ENCODE peak calls at places on chromosomes 3 and 15, in six cellular contexts. M is lower lobe of right lung, Z is mammary epithelial cell, G is psoas muscle, S is fibroblast of mammary gland, K is A673. I is an unnamed sample.

GRCh38 chr3:170295586-170295985 is 61.9 kb upstream of the SKIL start:
- DNase-seq in S (no peak), Z (no peak), G (no peak), K (no peak), M (no peak), I (no peak)

GRCh38 chr3:181567446-181568075 is 144.2 kb upstream of the SOX2 start:
- DNase-seq in Z (peak), S (peak), M (no peak), K (no peak), G (no peak), I (no peak)

GRCh38 chr3:17642474-17642873 is 100.0 kb downstream of the TBC1D5 start:
- DNase-seq in Z (no peak), G (no peak), K (no peak), S (peak), M (no peak), I (no peak)

GRCh38 chr3:46982581-46982980 is 3.1 kb downstream of the NBEAL2 start:
- DNase-seq in S (no peak), M (peak), Z (no peak), K (no peak), G (no peak), I (no peak)

GRCh38 chr15:68484696-68485400 is 52.9 kb upstream of the ITGA11 start:
- DNase-seq in K (no peak), Z (no peak), S (peak), G (peak), M (no peak), I (no peak)

GRCh38 chr3:191417457-191417729 is 43.6 kb upstream of the PYDC2 start:
- DNase-seq in Z (no peak), M (no peak), K (no peak), S (no peak), G (no peak), I (no peak)

GRCh38 chr15:90857337-90857736 is 11.1 kb upstream of the FURIN start:
- DNase-seq in S (no peak), G (no peak), Z (no peak), K (no peak), M (no peak), I (no peak)

GRCh38 chr15:28097656-28098359 is 1.3 kb downstream of the OCA2 start:
- DNase-seq in Z (no peak), S (no peak), M (no peak), K (no peak), G (no peak), I (no peak)

GRCh38 chr3:38477057-38477820 is 18.9 kb upstream of the EXOG start:
- DNase-seq in S (no peak), K (no peak), M (no peak), Z (no peak), G (no peak), I (no peak)

GRCh38 chr15:60781211-60781713 is 302.3 kb upstream of the ICE2 start:
- DNase-seq in K (no peak), Z (no peak), M (no peak), S (no peak), G (no peak), I (no peak)

GRCh38 chr3:53495091-53495517 is 693 bp downstream of the CACNA1D start:
- DNase-seq in S (no peak), K (no peak), Z (no peak), G (no peak), M (no peak), I (no peak)

GRCh38 chr3:197516517-197516889 is 39.3 kb downstream of the BDH1 start:
- DNase-seq in S (peak), M (peak), G (no peak), Z (peak), K (no peak), I (no peak)

GRCh38 chr15:74793135-74794028 is 11.5 kb downstream of the CSK start:
- DNase-seq in Z (no peak), M (no peak), S (no peak), G (no peak), K (peak), I (no peak)

GRCh38 chr15:52031542-52031941 is 12.5 kb downstream of the MAPK6 start:
- DNase-seq in K (no peak), Z (peak), G (no peak), S (peak), M (no peak), I (no peak)

GRCh38 chr3:128076783-128077624 is 24.8 kb downstream of the SEC61A1 start:
- DNase-seq in Z (no peak), K (peak), S (no peak), M (peak), G (peak), I (no peak)

GRCh38 chr3:127107491-127108375 is 85.2 kb upstream of the PRR23E start:
- DNase-seq in S (no peak), M (no peak), G (no peak), K (no peak), Z (no peak), I (no peak)

GRCh38 chr15:93706881-93707280 is 524.5 kb upstream of the MCTP2 start:
- DNase-seq in S (no peak), K (no peak), M (no peak), G (no peak), Z (no peak), I (no peak)

GRCh38 chr3:50100956-50101845 is 12.5 kb downstream of the RBM5 start:
- DNase-seq in K (peak), Z (no peak), G (no peak), S (peak), M (no peak), I (no peak)

GRCh38 chr3:43401171-43401570 is 114.8 kb downstream of the SNRK start:
- DNase-seq in K (no peak), Z (no peak), G (no peak), S (no peak), M (no peak), I (no peak)

GRCh38 chr15:80093854-80094418 is 34.5 kb downstream of the ZFAND6 start:
- DNase-seq in Z (peak), S (peak), G (peak), M (peak), K (peak), I (no peak)

GRCh38 chr3:189365609-189366564 is 194.1 kb downstream of the TPRG1 start:
- DNase-seq in M (no peak), S (no peak), K (no peak), G (no peak), Z (no peak), I (no peak)

GRCh38 chr3:141294848-141295247 is 63.2 kb downstream of the PXYLP1 start:
- DNase-seq in S (peak), M (no peak), Z (peak), K (no peak), G (no peak), I (no peak)

GRCh38 chr3:20760981-20761380 is 575.0 kb upstream of the SGO1 start:
- DNase-seq in Z (no peak), G (no peak), K (no peak), M (no peak), S (peak), I (no peak)

GRCh38 chr3:65883614-65884013 is 155.1 kb downstream of the MAGI1 start:
- DNase-seq in Z (no peak), M (no peak), S (no peak), G (no peak), K (no peak), I (no peak)

GRCh38 chr15:40031300-40031699 is 7.7 kb downstream of the SRP14 start:
- DNase-seq in M (no peak), K (no peak), G (no peak), Z (no peak), S (no peak), I (no peak)

GRCh38 chr15:90873998-90874605 is 5.7 kb downstream of the FURIN start:
- DNase-seq in G (no peak), S (no peak), Z (no peak), M (peak), K (no peak), I (no peak)

GRCh38 chr15:99359760-99360159 is 108.5 kb downstream of the LRRC28 start:
- DNase-seq in Z (no peak), G (no peak), M (no peak), K (no peak), S (no peak), I (no peak)

GRCh38 chr15:50879016-50879415 is 29.5 kb upstream of the AP4E1 start:
- DNase-seq in S (no peak), M (no peak), G (no peak), Z (no peak), K (no peak), I (peak)

GRCh38 chr15:50872832-50873231 is 35.7 kb upstream of the AP4E1 start:
- DNase-seq in S (no peak), Z (no peak), K (no peak), G (no peak), M (no peak), I (no peak)

GRCh38 chr15:50876989-50877360 is 31.5 kb upstream of the AP4E1 start:
- DNase-seq in Z (peak), G (no peak), K (peak), S (peak), M (no peak), I (peak)

GRCh38 chr15:50873935-50874353 is 34.5 kb upstream of the AP4E1 start:
- DNase-seq in G (no peak), M (no peak), S (no peak), Z (no peak), K (no peak), I (no peak)

GRCh38 chr15:50876260-50876988 is 32.1 kb upstream of the AP4E1 start:
- DNase-seq in M (no peak), K (no peak), Z (no peak), G (no peak), S (no peak), I (no peak)
- H3K4me3 ChIP-seq in M (peak), K (peak), Z (peak), G (peak), S (peak), I (peak)

GRCh38 chr3:194423317-194423716 is 24.3 kb upstream of the GP5 start:
- DNase-seq in G (no peak), Z (no peak), S (peak), K (no peak), M (no peak), I (no peak)

GRCh38 chr3:194424953-194425352 is 25.9 kb upstream of the GP5 start:
- DNase-seq in G (no peak), Z (no peak), M (no peak), K (no peak), S (no peak), I (no peak)

GRCh38 chr3:194425399-194425798 is 26.3 kb upstream of the GP5 start:
- DNase-seq in K (no peak), G (no peak), M (no peak), S (no peak), Z (no peak), I (no peak)

GRCh38 chr3:194422188-194422587 is 23.1 kb upstream of the GP5 start:
- DNase-seq in S (peak), M (no peak), G (no peak), Z (no peak), K (no peak), I (no peak)

GRCh38 chr3:194424373-194424772 is 25.3 kb upstream of the GP5 start:
- DNase-seq in S (no peak), M (no peak), K (no peak), G (no peak), Z (no peak), I (no peak)
- H3K4me3 ChIP-seq in S (no peak), M (no peak), K (no peak), G (no peak), Z (no peak), I (no peak)

DNA sequence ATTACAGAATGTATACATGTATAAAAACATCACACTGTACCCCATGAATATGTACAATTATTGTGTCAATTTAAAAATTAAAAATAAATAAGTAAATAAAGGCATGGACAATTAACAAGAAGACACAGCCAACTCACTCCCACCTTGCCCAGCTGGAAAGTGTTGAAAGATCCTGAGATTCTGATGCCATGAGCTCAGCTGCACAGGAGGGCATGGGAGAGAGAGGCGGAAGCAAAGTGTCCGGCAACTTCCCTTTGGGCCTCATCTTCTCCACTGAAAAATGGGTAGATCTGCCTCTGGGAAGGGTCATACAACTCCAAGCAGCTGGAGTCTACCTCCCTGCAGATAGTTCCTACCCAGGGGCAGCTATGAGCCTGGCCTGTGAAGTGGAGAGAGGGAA is 277.3 kb downstream of the UACA start:
- DNase-seq in M (no peak), Z (no peak), S (no peak), G (no peak), K (no peak), I (no peak)
- H3K4me3 ChIP-seq in M (no peak), Z (no peak), S (no peak), G (no peak), K (no peak), I (no peak)

DNA sequence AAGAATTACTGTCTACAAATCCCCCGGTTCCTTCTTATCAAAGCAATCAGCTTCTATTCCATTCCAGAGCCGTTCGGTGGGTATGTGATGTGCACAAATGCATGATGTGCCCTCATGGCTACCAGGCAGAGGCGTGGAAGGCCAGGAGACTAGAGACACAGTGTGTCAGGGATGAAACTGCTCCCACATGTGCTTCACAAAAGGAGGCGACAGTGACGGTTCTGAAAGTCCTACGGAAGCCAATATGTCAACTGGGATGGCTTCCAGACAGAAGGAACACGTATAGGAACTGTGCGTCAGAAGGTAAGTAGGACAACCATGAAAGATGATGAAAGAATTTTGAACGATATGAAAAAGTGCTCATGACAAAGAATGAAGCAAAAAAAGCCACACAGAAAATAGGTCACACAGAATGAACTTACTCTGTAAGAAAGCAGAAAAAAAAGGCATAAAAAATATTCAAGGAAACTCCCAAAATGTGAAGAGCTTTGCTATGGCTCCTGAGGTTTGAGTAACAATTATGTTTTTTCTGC is 34.1 kb downstream of the GLB1 start:
- DNase-seq in Z (no peak), K (no peak), M (no peak), S (peak), G (no peak), I (no peak)
- H3K4me3 ChIP-seq in Z (no peak), K (no peak), M (no peak), S (no peak), G (no peak), I (no peak)

GRCh38 chr15:70142322-70143191 is 44.8 kb upstream of the TLE3 start:
- DNase-seq in M (peak), S (peak), K (peak), G (peak), Z (no peak), I (no peak)
- H3K4me3 ChIP-seq in M (no peak), S (no peak), K (no peak), G (no peak), Z (no peak), I (no peak)

GRCh38 chr3:13335503-13335902 is 84.6 kb downstream of the NUP210 start:
- DNase-seq in G (no peak), S (no peak), M (no peak), K (no peak), Z (no peak), I (no peak)

GRCh38 chr3:13333236-13333897 is 86.8 kb downstream of the NUP210 start:
- DNase-seq in K (no peak), G (no peak), M (no peak), S (no peak), Z (no peak), I (no peak)

GRCh38 chr3:13335062-13335461 is 85.1 kb downstream of the NUP210 start:
- DNase-seq in K (no peak), Z (no peak), M (no peak), S (no peak), G (no peak), I (no peak)

GRCh38 chr3:13332158-13332557 is 88.0 kb downstream of the NUP210 start:
- DNase-seq in Z (no peak), G (no peak), K (no peak), M (no peak), S (no peak), I (peak)

GRCh38 chr3:13332740-13333139 is 87.4 kb downstream of the NUP210 start:
- DNase-seq in M (no peak), G (no peak), Z (no peak), S (no peak), K (no peak), I (no peak)
- H3K4me3 ChIP-seq in M (no peak), G (no peak), Z (no peak), S (no peak), K (no peak), I (no peak)

GRCh38 chr3:71425491-71426071 is 157.9 kb downstream of the FOXP1 start:
- DNase-seq in G (no peak), K (no peak), Z (peak), M (no peak), S (peak), I (no peak)

GRCh38 chr3:71429610-71429988 is 153.9 kb downstream of the FOXP1 start:
- DNase-seq in S (no peak), Z (no peak), G (no peak), K (no peak), M (no peak), I (no peak)

GRCh38 chr3:71432044-71432970 is 151.2 kb downstream of the FOXP1 start:
- DNase-seq in K (no peak), Z (no peak), G (no peak), M (no peak), S (no peak), I (no peak)

GRCh38 chr3:71430941-71431552 is 152.5 kb downstream of the FOXP1 start:
- DNase-seq in S (no peak), Z (peak), G (no peak), K (no peak), M (no peak), I (no peak)

GRCh38 chr3:71428841-71429609 is 154.5 kb downstream of the FOXP1 start:
- DNase-seq in Z (peak), M (peak), G (no peak), S (peak), K (no peak), I (no peak)
- H3K4me3 ChIP-seq in Z (peak), M (peak), G (peak), S (no peak), K (no peak), I (no peak)

GRCh38 chr3:9780920-9781319 is 11.2 kb upstream of the CAMK1 start:
- DNase-seq in M (no peak), S (no peak), K (no peak), G (no peak), Z (no peak), I (no peak)

GRCh38 chr3:9780451-9780797 is 10.7 kb upstream of the CAMK1 start:
- DNase-seq in K (no peak), Z (no peak), M (no peak), S (no peak), G (no peak), I (no peak)

GRCh38 chr3:9779197-9779596 is 9.4 kb upstream of the CAMK1 start:
- DNase-seq in M (no peak), K (no peak), Z (no peak), G (no peak), S (no peak), I (no peak)

GRCh38 chr3:9778518-9779129 is 8.9 kb upstream of the CAMK1 start:
- DNase-seq in G (no peak), K (no peak), S (peak), M (no peak), Z (no peak), I (no peak)

DNA sequence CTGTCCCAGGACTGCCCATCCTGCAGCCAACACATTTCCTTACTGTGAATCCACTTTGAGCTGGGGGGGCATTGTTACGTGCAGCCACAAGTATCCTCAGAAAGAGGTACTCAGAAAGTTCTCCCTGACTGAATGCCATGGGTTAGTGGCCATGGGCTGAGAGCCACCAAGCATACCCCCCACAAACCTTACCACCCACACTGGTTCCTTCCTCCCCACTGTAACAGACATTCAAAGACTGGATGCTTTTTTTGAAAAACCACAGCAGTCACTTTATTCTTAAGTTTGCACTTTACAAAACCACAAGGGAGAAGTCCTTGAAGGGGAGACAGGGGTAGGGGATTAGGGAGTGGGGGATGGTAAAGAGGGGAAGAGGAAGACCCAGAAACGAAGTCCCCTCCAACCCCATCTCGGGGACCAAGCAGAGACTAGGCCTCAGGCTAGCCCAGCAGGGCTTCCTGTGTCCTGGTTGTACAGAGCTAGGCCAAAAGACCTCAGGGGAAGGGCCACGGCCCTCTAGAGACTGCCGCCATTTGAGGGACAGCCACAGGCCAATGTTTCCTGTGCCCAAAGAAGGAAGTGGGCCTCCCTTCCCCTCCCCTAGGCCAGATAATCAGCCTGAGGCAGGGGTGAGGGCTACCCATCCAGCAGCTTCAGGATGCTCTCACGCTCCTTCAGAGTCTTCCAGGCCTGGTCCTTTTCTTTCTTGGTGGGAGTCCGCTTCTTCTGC is 10.1 kb upstream of the CAMK1 start:
- DNase-seq in M (peak), K (no peak), Z (no peak), G (no peak), S (no peak), I (peak)
- H3K4me3 ChIP-seq in M (no peak), K (no peak), Z (no peak), G (no peak), S (no peak), I (no peak)